ENCODE peak calls at places on chromosomes 13 and 19, in eight cellular contexts. N is stomach; L is ELF-1; S is fibroblast of pulmonary artery; R is HAP-1; W is right cardiac atrium; I is CD4-positive, alpha-beta T cell; V is adrenal gland. Z is an unnamed sample.

GRCh38 chr19:898663-899062 is 5.4 kb downstream of the RNU6-9 start:
- DNase-seq in N (no peak), L (no peak), S (no peak), R (peak; percentile 57), W (peak; percentile 59), I (peak; percentile 55), V (no peak), Z (no peak)

GRCh38 chr19:45446295-45446694 is 21.5 kb upstream of the FOSB start:
- DNase-seq in N (no peak), L (no peak), S (peak; percentile 71), R (no peak), W (peak; percentile 11), I (no peak), V (no peak), Z (no peak)

GRCh38 chr13:41224113-41225110 is 30.0 kb upstream of the KBTBD7 start:
- DNase-seq in N (no peak), L (no peak), S (peak; percentile 59), R (no peak), W (no peak), I (no peak), V (no peak), Z (no peak)

GRCh38 chr19:57288373-57288772 is 8.1 kb downstream of the ZNF460 start:
- DNase-seq in N (no peak), L (no peak), S (no peak), R (no peak), W (no peak), I (no peak), V (no peak), Z (no peak)

GRCh38 chr13:45683701-45684100 is 18.4 kb upstream of the CBY2 start:
- DNase-seq in N (no peak), L (peak; percentile 50), S (no peak), R (peak; percentile 20), W (no peak), I (no peak), V (no peak), Z (no peak)

GRCh38 chr13:112213467-112214245 is 146.7 kb downstream of the SOX1 start:
- DNase-seq in N (peak; percentile 40), L (no peak), S (no peak), R (no peak), W (no peak), I (no peak), V (no peak), Z (peak; percentile 69)

GRCh38 chr13:20521388-20521787 is 4.3 kb downstream of the CRYL1 start:
- DNase-seq in N (no peak), L (no peak), S (no peak), R (no peak), W (no peak), I (no peak), V (no peak), Z (no peak)

GRCh38 chr13:101018720-101019119 is 344.1 kb upstream of the TMTC4 start:
- DNase-seq in N (no peak), L (no peak), S (peak; percentile 2), R (no peak), W (no peak), I (no peak), V (no peak), Z (no peak)

GRCh38 chr19:46970815-46971214 is 48.8 kb upstream of the NPAS1 start:
- DNase-seq in N (no peak), L (no peak), S (no peak), R (no peak), W (peak; percentile 79), I (no peak), V (no peak), Z (no peak)

GRCh38 chr13:79196366-79196765 is 209.7 kb downstream of the RBM26 start:
- DNase-seq in N (no peak), L (no peak), S (no peak), R (no peak), W (no peak), I (no peak), V (no peak), Z (no peak)

GRCh38 chr13:113897161-113897560 is 33.3 kb upstream of the GAS6 start:
- DNase-seq in N (no peak), L (no peak), S (peak; percentile 93), R (no peak), W (no peak), I (no peak), V (no peak), Z (no peak)

GRCh38 chr13:49020940-49021548 is 45.3 kb downstream of the FNDC3A start:
- DNase-seq in N (no peak), L (peak; percentile 8), S (peak; percentile 27), R (no peak), W (no peak), I (no peak), V (no peak), Z (no peak)

GRCh38 chr19:10093295-10094186 is 7.4 kb downstream of the SHFL start:
- DNase-seq in N (no peak), L (no peak), S (no peak), R (no peak), W (no peak), I (no peak), V (peak; percentile 15), Z (no peak)

GRCh38 chr19:2083174-2083854 is 12.8 kb downstream of the MOB3A start:
- DNase-seq in N (no peak), L (no peak), S (no peak), R (no peak), W (peak; percentile 70), I (peak; percentile 70), V (no peak), Z (no peak)

GRCh38 chr13:113970810-113971470 is 2.9 kb downstream of the C13orf46 start:
- DNase-seq in N (peak; percentile 91), L (no peak), S (peak; percentile 53), R (no peak), W (peak; percentile 75), I (no peak), V (no peak), Z (peak; percentile 46)

GRCh38 chr19:46913852-46914430 is 53.1 kb downstream of the ARHGAP35 start:
- DNase-seq in N (no peak), L (no peak), S (no peak), R (no peak), W (no peak), I (no peak), V (no peak), Z (no peak)

GRCh38 chr19:9991425-9992191 is 18.7 kb downstream of the COL5A3 start:
- DNase-seq in N (no peak), L (no peak), S (no peak), R (no peak), W (no peak), I (no peak), V (no peak), Z (no peak)

GRCh38 chr19:38265213-38265861 is 964 bp downstream of the SPINT2 start:
- DNase-seq in N (peak; percentile 63), L (peak; percentile 26), S (no peak), R (no peak), W (no peak), I (no peak), V (no peak), Z (peak; percentile 68)

GRCh38 chr13:109787135-109787954 is 962 bp upstream of the IRS2 start:
- DNase-seq in N (peak; percentile 47), L (peak; percentile 69), S (peak; percentile 46), R (peak; percentile 61), W (peak; percentile 79), I (peak; percentile 33), V (peak; percentile 53), Z (peak; percentile 45)

GRCh38 chr13:89902223-89902622 is 1445.3 kb upstream of the MIR17HG start:
- DNase-seq in N (no peak), L (no peak), S (no peak), R (no peak), W (no peak), I (no peak), V (no peak), Z (no peak)

GRCh38 chr13:31545616-31546015 is 193.7 kb upstream of the RXFP2 start:
- DNase-seq in N (no peak), L (no peak), S (peak; percentile 49), R (no peak), W (no peak), I (no peak), V (no peak), Z (no peak)

GRCh38 chr13:20182231-20182846 is 10.4 kb downstream of the GJB2 start:
- DNase-seq in N (peak; percentile 48), L (peak; percentile 75), S (peak; percentile 86), R (peak; percentile 69), W (no peak), I (peak; percentile 29), V (peak; percentile 51), Z (no peak)

GRCh38 chr13:50838031-50838430 is 5.5 kb downstream of the DLEU7 start:
- DNase-seq in N (no peak), L (no peak), S (no peak), R (no peak), W (no peak), I (no peak), V (no peak), Z (no peak)

GRCh38 chr19:35000647-35001501 is 751 bp downstream of the GRAMD1A start:
- DNase-seq in N (no peak), L (peak; percentile 57), S (peak; percentile 50), R (peak; percentile 65), W (peak; percentile 70), I (peak; percentile 68), V (peak; percentile 46), Z (peak; percentile 50)

GRCh38 chr13:43664700-43665191 is 122.0 kb downstream of the ENOX1 start:
- DNase-seq in N (peak; percentile 35), L (peak; percentile 72), S (peak; percentile 70), R (peak; percentile 11), W (peak; percentile 63), I (no peak), V (no peak), Z (peak; percentile 60)

GRCh38 chr13:40376867-40377266 is 289.6 kb downstream of the FOXO1 start:
- DNase-seq in N (no peak), L (no peak), S (peak; percentile 25), R (no peak), W (no peak), I (no peak), V (no peak), Z (no peak)

GRCh38 chr19:5268801-5269200 is 71.8 kb downstream of the PTPRS start:
- DNase-seq in N (no peak), L (no peak), S (no peak), R (no peak), W (peak; percentile 49), I (no peak), V (no peak), Z (no peak)

GRCh38 chr19:10259162-10259905 is 7.3 kb downstream of the MRPL4 start:
- DNase-seq in N (peak; percentile 96), L (peak; percentile 92), S (peak; percentile 90), R (peak; percentile 96), W (peak; percentile 96), I (peak; percentile 78), V (peak; percentile 86), Z (peak; percentile 87)

GRCh38 chr13:93927431-93927830 is 552.1 kb downstream of the DCT start:
- DNase-seq in N (no peak), L (no peak), S (no peak), R (no peak), W (no peak), I (no peak), V (no peak), Z (no peak)

GRCh38 chr13:24097667-24098066 is 62.9 kb upstream of the SPATA13 start:
- DNase-seq in N (no peak), L (no peak), S (no peak), R (no peak), W (no peak), I (no peak), V (no peak), Z (no peak)

GRCh38 chr19:33758541-33759013 is 38.1 kb upstream of the KCTD15 start:
- DNase-seq in N (no peak), L (peak; percentile 37), S (no peak), R (no peak), W (no peak), I (no peak), V (no peak), Z (no peak)

GRCh38 chr13:114077121-114077937 is 55.1 kb downstream of the RASA3 start:
- DNase-seq in N (no peak), L (no peak), S (no peak), R (no peak), W (no peak), I (no peak), V (peak; percentile 3), Z (no peak)

GRCh38 chr13:94182185-94182761 is 297.2 kb downstream of the DCT start:
- DNase-seq in N (no peak), L (no peak), S (no peak), R (no peak), W (no peak), I (no peak), V (no peak), Z (no peak)